ENCODE peak calls at places on chromosome 7, in six cellular contexts. T, N, H, I, K and P are unnamed samples.

GRCh38 chr7:44162179-44162578 is 21.0 kb upstream of the MYL7 start:
- DNase-seq in I (no peak), H (peak; percentile 26), K (no peak), N (no peak), T (no peak), P (no peak)

GRCh38 chr7:106485031-106485551 is 175.9 kb downstream of the CCDC71L start:
- DNase-seq in K (no peak), I (no peak), H (no peak), T (no peak), N (no peak), P (no peak)

GRCh38 chr7:665251-665650 is 61.2 kb upstream of the DNAAF5 start:
- DNase-seq in K (peak; percentile 19), T (no peak), I (no peak), N (no peak), H (peak; percentile 58), P (no peak)

GRCh38 chr7:133783276-133783675 is 343.9 kb upstream of the LRGUK start:
- DNase-seq in I (no peak), T (no peak), H (no peak), K (no peak), N (peak; percentile 3), P (peak; percentile 15)

GRCh38 chr7:11513460-11513859 is 318.5 kb downstream of the THSD7A start:
- DNase-seq in N (no peak), T (no peak), K (no peak), I (no peak), H (no peak), P (no peak)

GRCh38 chr7:28685660-28686417 is 272.3 kb downstream of the TRIL start:
- DNase-seq in N (peak; percentile 85), H (peak; percentile 88), T (peak; percentile 54), K (peak; percentile 99), I (peak; percentile 93), P (peak; percentile 85)

GRCh38 chr7:47461161-47461560 is 120.8 kb downstream of the TNS3 start:
- DNase-seq in N (no peak), T (no peak), I (no peak), K (no peak), H (no peak), P (no peak)

GRCh38 chr7:115252461-115252860 is 330.6 kb downstream of the MDFIC start:
- DNase-seq in K (no peak), I (no peak), H (no peak), T (no peak), N (no peak), P (no peak)

GRCh38 chr7:96121752-96122151 is 200.1 kb downstream of the SLC25A13 start:
- DNase-seq in H (peak; percentile 71), T (no peak), K (peak; percentile 79), I (no peak), N (no peak), P (no peak)

GRCh38 chr7:72335561-72336381 is 76.4 kb downstream of the CALN1 start:
- DNase-seq in N (no peak), T (peak; percentile 20), H (peak; percentile 89), K (peak; percentile 71), I (no peak), P (no peak)

GRCh38 chr7:77417801-77418200 is 1.7 kb upstream of the GSAP start:
- DNase-seq in K (no peak), T (no peak), I (no peak), N (no peak), H (no peak), P (no peak)

GRCh38 chr7:144127714-144128334 is 4.8 kb downstream of the OR2A14 start:
- DNase-seq in I (peak; percentile 32), T (peak; percentile 7), N (peak; percentile 85), K (peak; percentile 90), H (peak; percentile 98), P (peak; percentile 71)

GRCh38 chr7:123782071-123782798 is 33.4 kb upstream of the WASL start:
- DNase-seq in T (no peak), I (no peak), H (no peak), N (no peak), K (no peak), P (no peak)

GRCh38 chr7:87475359-87476178 is at the start of gene ABCB4:
- DNase-seq in I (no peak), N (no peak), K (no peak), T (no peak), H (peak; percentile 60), P (no peak)

GRCh38 chr7:104655592-104655991 is 327.2 kb downstream of the LHFPL3 start:
- DNase-seq in N (no peak), I (no peak), K (no peak), H (no peak), T (no peak), P (no peak)

GRCh38 chr7:151487246-151487645 is 32.4 kb downstream of the RHEB start:
- DNase-seq in I (no peak), H (no peak), T (no peak), N (no peak), K (no peak), P (no peak)

GRCh38 chr7:142806021-142806353 is 35.2 kb downstream of the PRSS2 start:
- DNase-seq in I (no peak), T (no peak), K (no peak), N (no peak), H (peak; percentile 19), P (no peak)

GRCh38 chr7:142805350-142806020 is 34.7 kb downstream of the PRSS2 start:
- DNase-seq in K (no peak), H (no peak), N (no peak), I (no peak), T (no peak), P (no peak)

GRCh38 chr7:142807855-142808460 is 37.2 kb downstream of the PRSS2 start:
- DNase-seq in N (no peak), T (no peak), I (no peak), K (no peak), H (no peak), P (no peak)

GRCh38 chr7:142808461-142808801 is 37.7 kb downstream of the PRSS2 start:
- DNase-seq in T (no peak), I (no peak), H (peak; percentile 31), K (no peak), N (no peak), P (no peak)

DNA sequence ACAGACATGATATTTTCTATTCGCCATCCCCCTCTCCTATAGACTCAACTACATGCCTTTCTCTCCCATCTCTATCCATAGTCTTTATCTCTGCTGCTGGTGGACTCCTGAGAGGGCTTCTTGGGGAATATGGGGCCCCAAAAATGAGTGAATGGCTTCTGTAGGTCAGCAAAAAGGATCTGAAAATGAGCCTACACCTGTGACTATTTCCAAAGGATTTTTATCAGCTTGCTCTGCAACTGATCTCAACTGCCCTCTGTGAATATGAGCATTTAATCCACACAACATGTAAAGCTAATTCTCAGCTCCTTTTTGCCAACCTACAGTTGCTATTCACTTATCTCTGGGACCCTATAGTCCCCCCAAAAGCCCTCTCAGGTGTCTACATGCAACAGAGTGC is 36.2 kb downstream of the PRSS2 start:
- DNase-seq in I (no peak), T (no peak), N (no peak), K (no peak), H (no peak), P (no peak)
- H3K27ac ChIP-seq in I (no peak overlapping the region), T (no peak overlapping the region), N (no peak overlapping the region), K (no peak overlapping the region), H (no peak overlapping the region), P (no peak overlapping the region)

GRCh38 chr7:90267263-90267858 is 22.4 kb downstream of the CFAP69 start:
- DNase-seq in I (no peak), T (no peak), K (no peak), N (no peak), H (no peak), P (no peak)
- H3K27ac ChIP-seq in I (no peak overlapping the region), T (no peak overlapping the region), K (no peak overlapping the region), N (no peak overlapping the region), H (no peak overlapping the region), P (no peak overlapping the region)

GRCh38 chr7:129368389-129368986 is 65.7 kb upstream of the STRIP2 start:
- DNase-seq in H (peak; percentile 47), I (no peak), K (no peak), T (no peak), N (no peak), P (no peak)
- H3K27ac ChIP-seq in H (no peak overlapping the region), I (peak overlapping the region; percentile 45), K (no peak overlapping the region), T (peak overlapping the region; percentile 67), N (peak overlapping the region; percentile 44), P (no peak overlapping the region)

GRCh38 chr7:155298834-155299538 is 1.3 kb downstream of the INSIG1 start:
- DNase-seq in K (peak; percentile 96), T (peak; percentile 87), H (peak; percentile 98), N (peak; percentile 93), I (peak; percentile 96), P (no peak)

GRCh38 chr7:155298288-155298833 is 683 bp downstream of the INSIG1 start:
- DNase-seq in K (peak; percentile 36), I (no peak), H (no peak), T (no peak), N (no peak), P (no peak)

GRCh38 chr7:155297517-155298287 is at the start of gene INSIG1:
- DNase-seq in K (peak; percentile 96), H (peak; percentile 96), N (peak; percentile 95), T (peak; percentile 69), I (peak; percentile 85), P (no peak)

GRCh38 chr7:155300641-155301452 is 3.2 kb downstream of the INSIG1 start:
- DNase-seq in N (no peak), H (no peak), T (no peak), K (no peak), I (no peak), P (no peak)

DNA sequence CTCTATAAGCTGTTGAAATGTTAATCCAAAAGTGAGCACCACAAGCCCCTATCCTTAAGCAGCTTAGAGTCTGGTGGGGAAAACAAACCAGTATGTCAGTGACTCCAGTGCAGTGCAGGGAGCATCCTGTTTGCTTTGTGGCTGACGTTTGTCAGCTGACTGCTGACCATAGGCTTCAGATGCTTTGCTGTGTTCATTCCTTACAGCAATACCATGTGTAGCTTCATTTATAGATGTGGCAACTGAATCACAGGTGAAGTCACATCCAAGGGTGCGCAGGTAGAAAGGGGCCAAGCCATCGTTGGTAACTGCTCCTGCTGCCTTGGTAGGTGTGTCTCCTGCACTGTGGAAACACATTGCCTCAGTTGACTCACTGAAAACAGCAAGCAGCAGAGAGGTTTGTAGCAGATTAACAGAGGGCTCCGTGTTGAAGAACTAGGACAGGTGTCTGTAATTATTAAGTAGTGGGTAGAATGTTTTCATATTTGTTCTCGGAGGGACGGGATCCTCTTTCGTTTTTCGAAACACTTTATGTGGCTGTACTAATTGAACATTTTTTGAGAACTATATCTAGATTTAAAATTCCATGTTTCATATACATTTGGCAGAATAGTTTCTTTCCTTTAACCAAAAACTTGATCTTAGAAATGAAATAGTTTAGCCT is 2.0 kb downstream of the INSIG1 start:
- DNase-seq in K (no peak), N (no peak), H (no peak), I (no peak), T (no peak), P (no peak)
- H3K27ac ChIP-seq in K (no peak overlapping the region), N (peak overlapping the region; percentile 33), H (no peak overlapping the region), I (peak overlapping the region; percentile 91), T (peak overlapping the region; percentile 91), P (peak overlapping the region; percentile 67)

DNA sequence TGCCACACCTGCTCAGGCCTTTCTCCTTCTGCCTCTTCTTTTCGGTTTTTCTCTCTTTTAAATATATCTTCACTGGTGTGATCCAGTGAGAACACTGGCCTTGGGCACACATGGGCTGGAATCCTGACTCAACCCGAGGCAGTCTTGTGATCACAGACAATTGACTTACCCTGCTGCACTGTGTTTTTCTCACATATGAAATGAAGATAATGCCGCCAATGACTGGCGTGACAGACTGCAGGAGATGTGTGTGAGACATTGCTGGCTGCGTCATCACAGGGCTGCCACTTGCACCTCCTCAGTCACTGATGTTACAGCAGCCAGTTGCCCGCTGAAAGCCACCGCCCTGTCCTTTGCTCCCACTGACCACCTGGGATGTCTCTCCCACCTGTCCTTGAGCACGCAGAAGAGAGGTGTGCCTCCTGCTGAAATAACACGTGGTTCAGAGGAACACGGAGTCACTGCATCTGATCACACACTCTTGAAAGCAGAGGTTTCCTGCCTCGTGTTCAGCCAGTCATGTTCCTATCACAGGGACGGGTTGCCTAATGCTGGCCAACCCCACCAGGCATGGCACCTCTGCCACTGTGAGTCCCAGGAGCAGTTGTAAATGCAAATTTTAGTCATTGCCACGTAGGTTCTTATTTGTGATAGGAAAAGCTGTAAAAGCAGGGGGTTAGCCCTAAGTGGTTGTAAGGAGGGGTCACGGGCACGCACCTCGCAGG is 124.6 kb upstream of the LANCL2 start:
- DNase-seq in H (no peak), K (no peak), I (no peak), T (no peak), N (no peak), P (no peak)
- H3K27ac ChIP-seq in H (no peak overlapping the region), K (no peak overlapping the region), I (no peak overlapping the region), T (no peak overlapping the region), N (no peak overlapping the region), P (no peak overlapping the region)